ENCODE peak calls at places on chromosomes 12 and 14, in ten cellular contexts. V, R, I, F, U, Y, N, O, M and K are unnamed samples.

GRCh38 chr12:108734200-108734906 is 3.0 kb upstream of the CORO1C start:
- DNase-seq in V (no peak), R (peak; percentile 97), I (no peak), F (peak; percentile 61), U (peak; percentile 94), Y (no peak), N (no peak), O (no peak), M (no peak), K (peak; percentile 99)

GRCh38 chr14:105491366-105492006 is 440 bp downstream of the TEDC1 start:
- DNase-seq in V (peak; percentile 53), R (peak; percentile 20), I (peak; percentile 79), F (peak; percentile 76), U (no peak), Y (peak; percentile 98), N (peak; percentile 60), O (peak; percentile 60), M (peak; percentile 92), K (peak; percentile 77)

GRCh38 chr12:25793196-25793595 is 165.3 kb upstream of the RASSF8 start:
- DNase-seq in V (no peak), R (no peak), I (no peak), F (no peak), U (no peak), Y (no peak), N (no peak), O (no peak), M (no peak), K (no peak)

GRCh38 chr12:43937947-43938346 is 102.1 kb downstream of the TMEM117 start:
- DNase-seq in V (no peak), R (peak; percentile 25), I (no peak), F (no peak), U (no peak), Y (peak; percentile 37), N (no peak), O (no peak), M (no peak), K (peak; percentile 35)

GRCh38 chr14:103284574-103285467 is 49.2 kb upstream of the EIF5 start:
- DNase-seq in V (no peak), R (peak; percentile 31), I (no peak), F (no peak), U (no peak), Y (peak; percentile 45), N (peak; percentile 45), O (peak; percentile 42), M (no peak), K (peak; percentile 23)

GRCh38 chr14:58430156-58430555 is 2.6 kb downstream of the KIAA0586 start:
- DNase-seq in V (no peak), R (peak; percentile 82), I (no peak), F (no peak), U (peak; percentile 63), Y (no peak), N (no peak), O (no peak), M (no peak), K (peak; percentile 97)

GRCh38 chr12:83322816-83323215 is 636.1 kb downstream of the TMTC2 start:
- DNase-seq in V (no peak), R (no peak), I (no peak), F (no peak), U (no peak), Y (no peak), N (no peak), O (no peak), M (no peak), K (no peak)

GRCh38 chr12:106025129-106025528 is 113.6 kb downstream of the NUAK1 start:
- DNase-seq in V (no peak), R (no peak), I (no peak), F (no peak), U (no peak), Y (no peak), N (no peak), O (no peak), M (no peak), K (peak; percentile 30)

GRCh38 chr12:33296529-33296928 is 143.1 kb downstream of the SYT10 start:
- DNase-seq in V (no peak), R (no peak), I (no peak), F (no peak), U (no peak), Y (no peak), N (no peak), O (no peak), M (no peak), K (no peak)
- H3K27me3 ChIP-seq in V (no peaks in the 10 kb centered on the region), R (no peaks in the 10 kb centered on the region), I (no peaks in the 10 kb centered on the region), F (no peaks in the 10 kb centered on the region), U (no peaks in the 10 kb centered on the region), Y (no peaks in the 10 kb centered on the region), N (no peaks in the 10 kb centered on the region), O (no peaks in the 10 kb centered on the region), M (no peaks in the 10 kb centered on the region), K (no peaks in the 10 kb centered on the region)

GRCh38 chr12:120666577-120667390 is 20.2 kb upstream of the MLEC start:
- DNase-seq in V (no peak), R (no peak), I (no peak), F (no peak), U (no peak), Y (peak; percentile 72), N (no peak), O (no peak), M (peak; percentile 57), K (no peak)

GRCh38 chr12:120669055-120669828 is 17.7 kb upstream of the MLEC start:
- DNase-seq in V (no peak), R (no peak), I (no peak), F (peak; percentile 72), U (no peak), Y (peak; percentile 68), N (peak; percentile 89), O (peak; percentile 55), M (peak; percentile 75), K (peak; percentile 37)

GRCh38 chr12:120670667-120671066 is 16.3 kb upstream of the MLEC start:
- DNase-seq in V (no peak), R (no peak), I (no peak), F (no peak), U (no peak), Y (no peak), N (no peak), O (no peak), M (no peak), K (no peak)

GRCh38 chr12:120668797-120669054 is 18.2 kb upstream of the MLEC start:
- DNase-seq in V (no peak), R (no peak), I (no peak), F (no peak), U (no peak), Y (peak; percentile 78), N (no peak), O (no peak), M (no peak), K (no peak)

GRCh38 chr12:120668091-120668796 is 18.7 kb upstream of the MLEC start:
- DNase-seq in V (no peak), R (no peak), I (no peak), F (no peak), U (no peak), Y (peak; percentile 80), N (no peak), O (no peak), M (no peak), K (no peak)
- H3K27me3 ChIP-seq in V (no peaks in the 10 kb centered on the region), R (peaks cover 17% of the 10 kb centered on the region), I (no peaks in the 10 kb centered on the region), F (no peaks in the 10 kb centered on the region), U (no peaks in the 10 kb centered on the region), Y (no peaks in the 10 kb centered on the region), N (no peaks in the 10 kb centered on the region), O (no peaks in the 10 kb centered on the region), M (no peaks in the 10 kb centered on the region), K (no peaks in the 10 kb centered on the region)

DNA sequence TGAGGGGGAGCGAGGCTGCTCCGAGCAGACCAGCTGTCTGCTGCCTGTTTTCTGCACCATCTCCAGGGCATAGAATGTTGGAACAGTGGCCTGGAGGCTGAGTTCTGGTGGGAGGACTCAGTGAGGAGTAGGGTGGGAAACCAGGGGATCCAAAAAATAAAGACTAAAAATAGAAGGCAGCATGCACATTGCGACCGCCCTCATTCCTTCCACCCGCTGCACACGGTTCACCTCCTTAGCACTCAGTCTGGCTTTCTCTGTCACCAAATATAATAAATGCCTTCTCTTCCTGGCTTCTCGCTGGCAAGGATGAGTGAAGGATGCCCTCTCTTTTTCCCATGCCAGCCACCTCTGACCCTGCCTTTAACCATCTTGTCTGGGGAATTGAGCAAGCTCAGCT is 146.2 kb downstream of the AACS start:
- DNase-seq in V (no peak), R (no peak), I (no peak), F (no peak), U (no peak), Y (no peak), N (no peak), O (no peak), M (no peak), K (no peak)
- H3K27me3 ChIP-seq in V (no peaks in the 10 kb centered on the region), R (no peaks in the 10 kb centered on the region), I (peaks cover 5% of the 10 kb centered on the region), F (no peaks in the 10 kb centered on the region), U (no peaks in the 10 kb centered on the region), Y (no peaks in the 10 kb centered on the region), N (no peaks in the 10 kb centered on the region), O (no peaks in the 10 kb centered on the region), M (no peaks in the 10 kb centered on the region), K (peaks cover 93% of the 10 kb centered on the region)

GRCh38 chr12:130162771-130163460 is 652 bp downstream of the FZD10 start:
- DNase-seq in V (no peak), R (no peak), I (no peak), F (no peak), U (no peak), Y (peak; percentile 83), N (no peak), O (no peak), M (no peak), K (no peak)

GRCh38 chr12:130160711-130161231 is 1.5 kb upstream of the FZD10 start:
- DNase-seq in V (no peak), R (no peak), I (no peak), F (no peak), U (no peak), Y (peak; percentile 75), N (no peak), O (no peak), M (no peak), K (no peak)

GRCh38 chr12:130160306-130160705 is 2.0 kb upstream of the FZD10 start:
- DNase-seq in V (no peak), R (no peak), I (no peak), F (no peak), U (no peak), Y (no peak), N (no peak), O (no peak), M (no peak), K (no peak)

GRCh38 chr12:130162267-130162666 is at the start of gene FZD10:
- DNase-seq in V (no peak), R (no peak), I (no peak), F (no peak), U (no peak), Y (peak; percentile 96), N (peak; percentile 27), O (peak; percentile 58), M (no peak), K (no peak)

DNA sequence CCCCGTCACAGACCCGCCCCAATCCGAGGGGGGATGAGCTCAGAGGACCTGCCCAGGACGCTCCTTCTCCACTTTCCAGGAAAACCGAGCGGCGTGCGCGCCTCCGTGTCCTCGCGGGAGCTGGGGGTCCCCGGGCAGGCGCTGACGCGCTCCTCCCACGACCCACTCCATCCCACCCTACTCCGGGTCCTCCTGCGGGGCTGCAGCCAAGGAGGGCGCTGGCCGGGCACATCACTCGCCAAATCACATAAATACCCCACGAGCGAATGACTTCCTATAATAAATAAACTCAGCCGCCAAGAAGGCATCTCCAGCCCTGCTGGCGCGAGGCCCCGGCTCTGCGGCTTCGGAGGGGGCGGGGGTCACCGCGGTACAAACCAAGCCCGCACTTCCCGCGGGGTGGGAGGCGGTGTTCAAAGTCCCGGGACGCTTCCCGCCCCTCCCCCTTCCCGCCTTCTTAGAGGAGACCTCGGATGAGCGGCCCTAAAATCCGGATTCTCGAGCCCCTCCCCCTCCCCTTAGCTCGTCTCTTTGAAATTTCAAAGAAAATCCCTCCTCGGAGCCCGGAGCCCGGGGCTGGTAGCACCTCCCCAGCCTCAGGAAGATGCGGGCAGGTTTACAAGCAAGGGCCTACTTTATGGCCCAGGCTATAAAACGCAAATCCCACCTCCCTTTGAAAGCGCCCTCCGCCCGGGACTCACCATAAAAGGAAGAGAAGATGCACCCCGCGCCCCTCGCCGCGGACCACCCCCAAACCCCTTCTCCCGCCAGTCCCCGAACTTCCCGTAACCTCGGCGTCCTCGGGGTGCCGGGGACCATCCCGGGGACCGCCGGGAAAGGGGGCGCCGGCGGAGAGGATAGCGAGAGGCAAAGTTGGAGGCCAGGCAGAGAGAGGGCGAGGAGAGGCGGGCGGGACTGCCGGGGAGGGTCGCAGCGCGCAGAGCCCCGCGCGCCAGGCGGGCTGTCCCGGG is 718 bp upstream of the FZD10 start:
- DNase-seq in V (no peak), R (no peak), I (no peak), F (no peak), U (peak; percentile 0), Y (peak; percentile 90), N (peak; percentile 44), O (peak; percentile 64), M (no peak), K (no peak)
- H3K27me3 ChIP-seq in V (peaks cover 65% of the 10 kb centered on the region), R (no peaks in the 10 kb centered on the region), I (peaks cover 26% of the 10 kb centered on the region), F (peaks cover 17% of the 10 kb centered on the region), U (peaks cover 73% of the 10 kb centered on the region), Y (peaks cover 81% of the 10 kb centered on the region), N (peaks cover 64% of the 10 kb centered on the region), O (no peaks in the 10 kb centered on the region), M (no peaks in the 10 kb centered on the region), K (peaks cover 35% of the 10 kb centered on the region)